ENCODE peak calls at places on chromosomes 6 and 20, in eight cellular contexts. Q is GM12878, L is breast epithelium, U is GM23338, Y is spleen, P is suprapubic skin, B is sigmoid colon, R is H1. F is an unnamed sample.

GRCh38 chr6:102798631-102799030 is 1405.1 kb downstream of the GRIK2 start:
- DNase-seq in Q (no peak), L (no peak), U (peak), Y (no peak), P (no peak), B (no peak), R (peak), F (no peak)

GRCh38 chr6:22025468-22026159 is 271.2 kb downstream of the PRL start:
- DNase-seq in Q (peak), L (no peak), U (peak), Y (no peak), P (no peak), B (no peak), R (peak), F (no peak)

GRCh38 chr20:34629342-34629741 is 47.5 kb downstream of the PIGU start:
- DNase-seq in Q (no peak), L (no peak), U (no peak), Y (no peak), P (no peak), B (no peak), R (no peak), F (no peak)

GRCh38 chr6:119140471-119141165 is 62.2 kb upstream of the FAM184A start:
- DNase-seq in Q (no peak), L (no peak), U (no peak), Y (no peak), P (no peak), B (no peak), R (peak), F (no peak)

GRCh38 chr20:2114990-2115681 is 13.5 kb downstream of the STK35 start:
- DNase-seq in Q (no peak), L (no peak), U (no peak), Y (no peak), P (peak), B (peak), R (no peak), F (no peak)

GRCh38 chr20:39326050-39326449 is 363.9 kb downstream of the DHX35 start:
- DNase-seq in Q (no peak), L (no peak), U (no peak), Y (no peak), P (no peak), B (no peak), R (no peak), F (no peak)

GRCh38 chr20:38864662-38865061 is 59.2 kb downstream of the PPP1R16B start:
- DNase-seq in Q (no peak), L (no peak), U (no peak), Y (no peak), P (no peak), B (no peak), R (no peak), F (no peak)

GRCh38 chr6:161542581-161542980 is 268.7 kb upstream of the AGPAT4 start:
- DNase-seq in Q (no peak), L (no peak), U (no peak), Y (no peak), P (no peak), B (no peak), R (no peak), F (no peak)

GRCh38 chr6:107418118-107418517 is 41.2 kb downstream of the PDSS2 start:
- DNase-seq in Q (no peak), L (no peak), U (peak), Y (no peak), P (no peak), B (no peak), R (no peak), F (no peak)

GRCh38 chr20:11438412-11438811 is 479.3 kb upstream of the BTBD3 start:
- DNase-seq in Q (no peak), L (no peak), U (peak), Y (no peak), P (no peak), B (no peak), R (no peak), F (no peak)

GRCh38 chr20:3614509-3614908 is 48.7 kb downstream of the GFRA4 start:
- DNase-seq in Q (no peak), L (no peak), U (no peak), Y (no peak), P (no peak), B (no peak), R (no peak), F (no peak)

GRCh38 chr6:152309648-152310047 is 327.5 kb downstream of the SYNE1 start:
- DNase-seq in Q (no peak), L (no peak), U (peak), Y (peak), P (no peak), B (no peak), R (no peak), F (no peak)

GRCh38 chr6:123810214-123810613 is 6.5 kb downstream of the NKAIN2 start:
- DNase-seq in Q (no peak), L (no peak), U (no peak), Y (no peak), P (no peak), B (no peak), R (no peak), F (no peak)

GRCh38 chr6:19699990-19700389 is 137.2 kb upstream of the ID4 start:
- DNase-seq in Q (no peak), L (no peak), U (no peak), Y (no peak), P (no peak), B (no peak), R (no peak), F (no peak)

GRCh38 chr6:21033575-21034026 is 499.3 kb downstream of the CDKAL1 start:
- DNase-seq in Q (no peak), L (peak), U (no peak), Y (no peak), P (no peak), B (peak), R (no peak), F (no peak)

GRCh38 chr6:20559924-20560551 is 25.8 kb downstream of the CDKAL1 start:
- DNase-seq in Q (no peak), L (no peak), U (no peak), Y (no peak), P (no peak), B (no peak), R (no peak), F (no peak)

GRCh38 chr6:7681449-7681848 is 44.5 kb upstream of the BMP6 start:
- DNase-seq in Q (no peak), L (no peak), U (no peak), Y (no peak), P (no peak), B (no peak), R (peak), F (no peak)

GRCh38 chr20:62241501-62241900 is 3.2 kb downstream of the OSBPL2 start:
- DNase-seq in Q (no peak), L (peak), U (no peak), Y (no peak), P (no peak), B (no peak), R (no peak), F (no peak)
- H3K4me3 ChIP-seq in Q (no peak), L (no peak), U (no peak), Y (no peak), P (no peak), B (no peak), R (no peak), F (no peak)

GRCh38 chr6:88881451-88881850 is 82.0 kb downstream of the RNGTT start:
- DNase-seq in Q (no peak), L (no peak), U (no peak), Y (no peak), P (no peak), B (no peak), R (no peak), F (no peak)

GRCh38 chr6:88882536-88882935 is 80.9 kb downstream of the RNGTT start:
- DNase-seq in Q (no peak), L (no peak), U (peak), Y (no peak), P (no peak), B (no peak), R (no peak), F (no peak)

GRCh38 chr6:88880021-88880420 is 83.4 kb downstream of the RNGTT start:
- DNase-seq in Q (no peak), L (no peak), U (no peak), Y (no peak), P (no peak), B (no peak), R (no peak), F (no peak)

GRCh38 chr6:88884361-88884760 is 79.1 kb downstream of the RNGTT start:
- DNase-seq in Q (no peak), L (no peak), U (no peak), Y (no peak), P (no peak), B (no peak), R (no peak), F (no peak)
- TF ChIP-seq POLR2AphosphoS5 in Q (no peak), L (no peak), U (no peak), Y (no peak), P (no peak), B (no peak), R (no peak), F (no peak)

GRCh38 chr6:53860511-53860910 is 65.7 kb downstream of the LRRC1 start:
- DNase-seq in Q (no peak), L (no peak), U (no peak), Y (no peak), P (no peak), B (no peak), R (no peak), F (no peak)

GRCh38 chr6:53866231-53866630 is 71.4 kb downstream of the LRRC1 start:
- DNase-seq in Q (no peak), L (no peak), U (no peak), Y (no peak), P (no peak), B (no peak), R (no peak), F (no peak)

GRCh38 chr6:53861543-53861942 is 66.7 kb downstream of the LRRC1 start:
- DNase-seq in Q (no peak), L (no peak), U (no peak), Y (no peak), P (no peak), B (no peak), R (no peak), F (no peak)

GRCh38 chr6:53858913-53859312 is 64.1 kb downstream of the LRRC1 start:
- DNase-seq in Q (no peak), L (no peak), U (no peak), Y (no peak), P (no peak), B (no peak), R (no peak), F (no peak)

GRCh38 chr6:53862517-53863457 is 68.0 kb downstream of the LRRC1 start:
- DNase-seq in Q (no peak), L (no peak), U (no peak), Y (no peak), P (no peak), B (peak), R (no peak), F (peak)
- H3K4me3 ChIP-seq in Q (no peak), L (no peak), U (no peak), Y (no peak), P (no peak), B (no peak), R (no peak), F (no peak)

GRCh38 chr20:17490501-17490900 is 40.7 kb downstream of the BFSP1 start:
- DNase-seq in Q (no peak), L (no peak), U (no peak), Y (no peak), P (peak), B (peak), R (no peak), F (no peak)
- TF ChIP-seq POLR2AphosphoS5 in Q (no peak), L (no peak), U (no peak), Y (no peak), P (no peak), B (no peak), R (no peak), F (no peak)

DNA sequence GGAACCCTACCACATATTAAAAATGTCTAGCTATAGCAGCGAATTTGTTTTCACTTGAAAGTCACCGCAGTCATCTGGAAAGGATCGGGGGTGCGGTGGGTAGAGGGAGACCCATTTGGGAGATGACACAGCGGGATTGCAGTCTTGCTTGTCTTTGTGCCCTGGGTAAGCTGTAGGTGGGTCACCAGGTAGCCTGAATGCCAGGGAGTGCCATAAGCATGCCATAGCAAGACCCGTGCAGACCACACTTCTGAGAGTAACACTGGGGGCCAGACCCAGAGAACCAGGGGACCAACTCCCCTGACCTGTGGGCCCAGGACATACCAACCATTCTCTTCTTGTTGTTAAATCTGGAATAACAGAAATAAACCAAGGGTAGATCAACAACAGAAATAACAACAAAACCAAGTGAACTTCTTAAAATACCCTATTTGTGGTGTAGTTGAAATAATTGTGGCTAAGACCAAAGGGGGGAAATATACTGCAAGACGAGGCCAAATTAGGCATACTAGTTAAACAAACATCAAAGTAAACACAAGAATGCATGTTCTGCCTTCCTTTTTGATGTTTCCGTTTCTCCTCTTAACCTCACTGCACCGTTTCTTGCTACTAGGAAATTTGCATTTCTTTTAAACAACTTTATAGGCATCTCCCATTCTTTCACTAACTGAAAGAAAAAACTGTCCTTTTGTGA is 128.1 kb downstream of the SASH1 start:
- DNase-seq in Q (no peak), L (no peak), U (no peak), Y (no peak), P (no peak), B (no peak), R (peak), F (no peak)
- H3K4me3 ChIP-seq in Q (no peak), L (no peak), U (no peak), Y (no peak), P (no peak), B (no peak), R (no peak), F (no peak)

GRCh38 chr20:32820000-32820697 is 395 bp downstream of the MAPRE1 start:
- DNase-seq in Q (no peak), L (peak), U (peak), Y (peak), P (peak), B (no peak), R (peak), F (no peak)
- TF ChIP-seq POLR2AphosphoS5 in Q (peak), L (no peak), U (peak), Y (no peak), P (no peak), B (peak), R (peak), F (peak)

GRCh38 chr6:8707956-8708772 is 272.8 kb upstream of the SLC35B3 start:
- DNase-seq in Q (no peak), L (peak), U (peak), Y (no peak), P (no peak), B (no peak), R (peak), F (peak)
- H3K4me3 ChIP-seq in Q (no peak), L (peak), U (no peak), Y (no peak), P (peak), B (peak), R (no peak), F (peak)

GRCh38 chr6:1137849-1138248 is 174.0 kb upstream of the FOXQ1 start:
- DNase-seq in Q (no peak), L (no peak), U (no peak), Y (no peak), P (no peak), B (no peak), R (no peak), F (no peak)

GRCh38 chr6:1136415-1136774 is 175.5 kb upstream of the FOXQ1 start:
- DNase-seq in Q (no peak), L (peak), U (no peak), Y (no peak), P (no peak), B (no peak), R (no peak), F (no peak)

GRCh38 chr6:1139155-1139890 is 172.6 kb upstream of the FOXQ1 start:
- DNase-seq in Q (no peak), L (no peak), U (no peak), Y (no peak), P (no peak), B (no peak), R (no peak), F (no peak)

GRCh38 chr6:1136856-1137255 is 175.0 kb upstream of the FOXQ1 start:
- DNase-seq in Q (no peak), L (no peak), U (no peak), Y (no peak), P (no peak), B (no peak), R (no peak), F (no peak)

DNA sequence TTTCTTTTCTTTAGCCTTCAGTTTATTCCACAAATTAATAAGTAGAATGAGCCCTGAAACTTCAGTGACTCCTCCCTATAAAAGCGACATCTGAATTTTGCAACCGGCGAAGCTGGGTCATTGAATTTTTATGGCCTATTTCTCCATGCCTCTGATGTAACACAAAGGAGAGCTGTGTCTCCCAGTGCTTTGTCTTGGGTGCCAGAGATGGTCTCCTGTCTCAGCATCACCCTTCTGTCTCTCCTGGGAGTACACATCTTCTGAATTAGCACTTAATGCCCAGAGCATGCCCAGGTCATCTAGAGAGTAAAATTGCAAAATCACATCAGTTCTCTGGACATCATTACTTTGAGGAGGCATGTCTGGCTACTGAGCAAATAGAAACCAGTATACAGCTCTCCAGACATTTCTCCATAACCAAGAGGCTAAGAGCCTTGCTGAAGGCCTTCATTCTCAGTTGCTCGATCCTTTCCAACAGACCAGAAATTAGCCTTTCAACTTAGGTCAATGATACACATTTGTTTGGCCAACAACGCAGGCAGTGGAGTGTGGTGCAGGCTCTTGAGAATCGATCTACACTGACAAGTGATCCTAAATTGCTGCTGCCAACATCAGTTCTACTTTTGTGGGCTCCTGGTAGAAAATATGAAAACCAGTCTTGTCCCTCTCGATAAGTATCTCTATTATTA is 176.0 kb upstream of the FOXQ1 start:
- DNase-seq in Q (no peak), L (no peak), U (no peak), Y (no peak), P (no peak), B (no peak), R (no peak), F (no peak)
- TF ChIP-seq POLR2AphosphoS5 in Q (no peak), L (no peak), U (no peak), Y (no peak), P (no peak), B (no peak), R (no peak), F (no peak)